ENCODE peak calls at places on chromosome 14, in five cellular contexts. J is H9, R is neuronal stem cell, L is H1, M is mesenchymal stem cell. K is an unnamed sample.

GRCh38 chr14:88005050-88005481 is at the start of gene GPR65:
- DNase-seq in J (no peak), R (no peak), L (no peak), M (peak), K (no peak)

GRCh38 chr14:50677527-50678063 is 9.5 kb upstream of the SAV1 start:
- DNase-seq in J (no peak), R (no peak), L (no peak), M (peak), K (peak)

GRCh38 chr14:76919811-76920571 is 93.8 kb downstream of the LRRC74A start:
- DNase-seq in J (peak), R (no peak), L (no peak), M (peak), K (peak)

GRCh38 chr14:32576088-32576795 is 247.1 kb downstream of the AKAP6 start:
- DNase-seq in J (peak), R (peak), L (no peak), M (peak), K (peak)

GRCh38 chr14:58353516-58354299 is 42.0 kb upstream of the TOMM20L start:
- DNase-seq in J (no peak), R (no peak), L (no peak), M (peak), K (no peak)

GRCh38 chr14:22536853-22537338 is 52.1 kb downstream of the DAD1 start:
- DNase-seq in J (no peak), R (no peak), L (no peak), M (peak), K (peak)

GRCh38 chr14:21647380-21647779 is 6.3 kb upstream of the OR4E2 start:
- DNase-seq in J (no peak), R (no peak), L (no peak), M (peak), K (peak)

GRCh38 chr14:92844220-92844619 is 50.1 kb downstream of the GOLGA5 start:
- DNase-seq in J (no peak), R (no peak), L (no peak), M (no peak), K (no peak)

GRCh38 chr14:99986416-99986815 is 78.8 kb upstream of the EVL start:
- DNase-seq in J (no peak), R (no peak), L (no peak), M (no peak), K (peak)

GRCh38 chr14:29927596-29928341 is at the start of gene PRKD1:
- DNase-seq in J (peak), R (peak), L (peak), M (peak), K (peak)
- H2BK15ac ChIP-seq in J (no peak), R (peak), L (peak), M (peak), K (peak)

GRCh38 chr14:75823334-75823733 is 158.5 kb downstream of the TGFB3 start:
- DNase-seq in J (no peak), R (no peak), L (no peak), M (no peak), K (no peak)
- H4K91ac ChIP-seq in J (no peak), R (no peak), L (no peak), M (no peak), K (no peak)

DNA sequence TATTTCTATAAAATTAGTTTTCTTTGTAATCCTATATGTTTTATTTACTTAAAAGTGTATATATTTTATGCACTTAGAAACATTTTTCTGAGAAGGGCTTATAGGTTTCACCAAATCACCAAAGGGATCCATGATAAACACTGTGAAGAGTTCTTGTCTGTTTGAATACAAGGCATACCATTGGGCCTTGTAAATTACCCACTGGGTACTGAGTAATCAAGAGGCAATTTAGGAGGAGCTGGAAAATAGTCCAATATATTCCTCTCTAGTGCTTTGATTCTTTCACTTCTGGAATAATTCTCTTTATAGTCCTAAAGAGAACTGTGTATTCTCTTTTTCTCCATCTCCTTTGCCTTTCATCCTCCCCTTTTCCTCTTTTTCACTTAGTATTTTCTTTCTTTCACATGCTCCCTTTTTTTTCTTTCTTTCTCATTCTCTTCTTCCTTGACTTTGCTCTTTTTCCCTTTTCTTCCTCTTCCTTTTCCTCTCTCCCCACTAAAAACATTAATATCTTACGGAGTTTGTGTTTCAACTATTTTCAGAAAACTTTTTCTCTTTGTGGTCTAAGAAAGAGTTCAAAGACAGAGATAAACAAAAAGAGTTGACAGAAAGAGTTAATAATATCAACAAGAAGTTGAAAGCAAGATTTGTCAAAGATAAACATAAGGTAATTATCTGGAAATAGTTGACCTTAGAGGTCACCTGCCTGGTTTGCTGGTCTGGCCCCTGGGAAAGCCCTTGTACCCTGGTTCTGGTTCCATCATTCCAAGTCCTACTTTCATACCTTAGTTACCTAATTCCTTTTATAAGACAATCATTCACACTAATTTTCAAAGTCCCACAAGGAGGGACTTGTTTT is 435.3 kb downstream of the RAD51B start:
- DNase-seq in J (no peak), R (no peak), L (no peak), M (no peak), K (peak)
- H2BK15ac ChIP-seq in J (no peak), R (no peak), L (no peak), M (peak), K (no peak)

GRCh38 chr14:55129428-55130193 is 559 bp downstream of the LGALS3 start:
- DNase-seq in J (peak), R (no peak), L (peak), M (peak), K (peak)
- H4K91ac ChIP-seq in J (no peak), R (no peak), L (no peak), M (peak), K (peak)